ENCODE peak calls at places on chromosomes 2 and 18, in ten cellular contexts. One of them, this sample, is unnamed.

GRCh38 chr2:88331239-88331638 is 121.3 kb downstream of the FOXI3 start:
- DNase-seq in SW480: no peak
- DNase-seq in pancreas: no peak
- DNase-seq in Right ventricle myocardium superior: no peak
- DNase-seq in CD8-positive, alpha-beta memory T cell: no peak
- DNase-seq in stimulated activated CD4-positive, alpha-beta T cell treated with anti-CD3 and anti-CD28 coated beads, Interleukin-2, amount 100 ng/mL, for 4 hours: no peak
- DNase-seq in GM13976: no peak
- DNase-seq in activated effector memory CD4-positive, alpha-beta T cell treated with anti-CD3 and anti-CD28 coated beads, Interleukin-2, amount 50 U/mL, for 16 hours: no peak
- DNase-seq in activated CD4-positive, alpha-beta T cell treated with anti-CD3 and anti-CD28 coated beads for 4 hours: no peak
- DNase-seq in H7: no peak
- DNase-seq in this sample: no peak

GRCh38 chr18:34801769-34802168 is 91.7 kb downstream of the DTNA start:
- DNase-seq in GM13976: no peak
- DNase-seq in CD8-positive, alpha-beta memory T cell: no peak
- DNase-seq in H7: no peak
- DNase-seq in pancreas: no peak
- DNase-seq in SW480: peak; percentile 33
- DNase-seq in activated effector memory CD4-positive, alpha-beta T cell treated with anti-CD3 and anti-CD28 coated beads, Interleukin-2, amount 50 U/mL, for 16 hours: no peak
- DNase-seq in activated CD4-positive, alpha-beta T cell treated with anti-CD3 and anti-CD28 coated beads for 4 hours: no peak
- DNase-seq in stimulated activated CD4-positive, alpha-beta T cell treated with anti-CD3 and anti-CD28 coated beads, Interleukin-2, amount 100 ng/mL, for 4 hours: no peak
- DNase-seq in Right ventricle myocardium superior: no peak
- DNase-seq in this sample: no peak

GRCh38 chr2:159111346-159111922 is 143.0 kb downstream of the TANC1 start:
- DNase-seq in stimulated activated CD4-positive, alpha-beta T cell treated with anti-CD3 and anti-CD28 coated beads, Interleukin-2, amount 100 ng/mL, for 4 hours: no peak
- DNase-seq in SW480: no peak
- DNase-seq in GM13976: no peak
- DNase-seq in H7: no peak
- DNase-seq in Right ventricle myocardium superior: peak; percentile 68
- DNase-seq in activated CD4-positive, alpha-beta T cell treated with anti-CD3 and anti-CD28 coated beads for 4 hours: no peak
- DNase-seq in pancreas: no peak
- DNase-seq in activated effector memory CD4-positive, alpha-beta T cell treated with anti-CD3 and anti-CD28 coated beads, Interleukin-2, amount 50 U/mL, for 16 hours: no peak
- DNase-seq in CD8-positive, alpha-beta memory T cell: no peak
- DNase-seq in this sample: no peak

GRCh38 chr18:25896178-25896780 is 194.1 kb downstream of the SS18 start:
- DNase-seq in pancreas: no peak
- DNase-seq in stimulated activated CD4-positive, alpha-beta T cell treated with anti-CD3 and anti-CD28 coated beads, Interleukin-2, amount 100 ng/mL, for 4 hours: no peak
- DNase-seq in activated CD4-positive, alpha-beta T cell treated with anti-CD3 and anti-CD28 coated beads for 4 hours: no peak
- DNase-seq in activated effector memory CD4-positive, alpha-beta T cell treated with anti-CD3 and anti-CD28 coated beads, Interleukin-2, amount 50 U/mL, for 16 hours: no peak
- DNase-seq in H7: peak; percentile 49
- DNase-seq in SW480: peak; percentile 28
- DNase-seq in CD8-positive, alpha-beta memory T cell: no peak
- DNase-seq in GM13976: peak; percentile 56
- DNase-seq in Right ventricle myocardium superior: no peak
- DNase-seq in this sample: peak; percentile 9

GRCh38 chr2:46300406-46300832 is 3.2 kb downstream of the EPAS1 start:
- DNase-seq in H7: no peak
- DNase-seq in Right ventricle myocardium superior: no peak
- DNase-seq in stimulated activated CD4-positive, alpha-beta T cell treated with anti-CD3 and anti-CD28 coated beads, Interleukin-2, amount 100 ng/mL, for 4 hours: no peak
- DNase-seq in activated CD4-positive, alpha-beta T cell treated with anti-CD3 and anti-CD28 coated beads for 4 hours: no peak
- DNase-seq in SW480: no peak
- DNase-seq in activated effector memory CD4-positive, alpha-beta T cell treated with anti-CD3 and anti-CD28 coated beads, Interleukin-2, amount 50 U/mL, for 16 hours: no peak
- DNase-seq in pancreas: no peak
- DNase-seq in GM13976: no peak
- DNase-seq in CD8-positive, alpha-beta memory T cell: no peak
- DNase-seq in this sample: no peak

GRCh38 chr18:1438458-1438910 is 533.8 kb downstream of the ADCYAP1 start:
- DNase-seq in H7: no peak
- DNase-seq in SW480: no peak
- DNase-seq in stimulated activated CD4-positive, alpha-beta T cell treated with anti-CD3 and anti-CD28 coated beads, Interleukin-2, amount 100 ng/mL, for 4 hours: no peak
- DNase-seq in activated CD4-positive, alpha-beta T cell treated with anti-CD3 and anti-CD28 coated beads for 4 hours: no peak
- DNase-seq in pancreas: no peak
- DNase-seq in GM13976: no peak
- DNase-seq in CD8-positive, alpha-beta memory T cell: no peak
- DNase-seq in activated effector memory CD4-positive, alpha-beta T cell treated with anti-CD3 and anti-CD28 coated beads, Interleukin-2, amount 50 U/mL, for 16 hours: no peak
- DNase-seq in Right ventricle myocardium superior: no peak
- DNase-seq in this sample: no peak

GRCh38 chr18:484749-485464 is 15.6 kb downstream of the COLEC12 start:
- DNase-seq in CD8-positive, alpha-beta memory T cell: no peak
- DNase-seq in SW480: no peak
- DNase-seq in GM13976: no peak
- DNase-seq in H7: no peak
- DNase-seq in Right ventricle myocardium superior: no peak
- DNase-seq in activated CD4-positive, alpha-beta T cell treated with anti-CD3 and anti-CD28 coated beads for 4 hours: no peak
- DNase-seq in pancreas: no peak
- DNase-seq in stimulated activated CD4-positive, alpha-beta T cell treated with anti-CD3 and anti-CD28 coated beads, Interleukin-2, amount 100 ng/mL, for 4 hours: no peak
- DNase-seq in activated effector memory CD4-positive, alpha-beta T cell treated with anti-CD3 and anti-CD28 coated beads, Interleukin-2, amount 50 U/mL, for 16 hours: no peak
- DNase-seq in this sample: no peak

GRCh38 chr2:108271691-108272253 is 16.9 kb upstream of the SULT1C2 start:
- DNase-seq in Right ventricle myocardium superior: no peak
- DNase-seq in CD8-positive, alpha-beta memory T cell: no peak
- DNase-seq in activated effector memory CD4-positive, alpha-beta T cell treated with anti-CD3 and anti-CD28 coated beads, Interleukin-2, amount 50 U/mL, for 16 hours: no peak
- DNase-seq in pancreas: no peak
- DNase-seq in activated CD4-positive, alpha-beta T cell treated with anti-CD3 and anti-CD28 coated beads for 4 hours: no peak
- DNase-seq in stimulated activated CD4-positive, alpha-beta T cell treated with anti-CD3 and anti-CD28 coated beads, Interleukin-2, amount 100 ng/mL, for 4 hours: no peak
- DNase-seq in H7: no peak
- DNase-seq in GM13976: no peak
- DNase-seq in SW480: no peak
- DNase-seq in this sample: no peak

This sample was measured in GM12891.